ENCODE peak calls at places on chromosomes 4 and X, in nine cellular contexts. One of them, this sample, is unnamed.

GRCh38 chr4:152585036-152585439 is 49.1 kb upstream of the FBXW7 start:
- DNase-seq in endodermal cell: no peak
- DNase-seq in naive thymus-derived CD4-positive, alpha-beta T cell: peak; percentile 14
- DNase-seq in CD8-positive, alpha-beta memory T cell: no peak
- DNase-seq in colonic mucosa: no peak
- DNase-seq in NT2/D1: no peak
- DNase-seq in breast epithelium: no peak
- DNase-seq in H9: no peak
- DNase-seq in IMR-90: peak; percentile 20
- DNase-seq in this sample: no peak

GRCh38 chr4:38684951-38685350 is 21.0 kb downstream of the KLF3 start:
- DNase-seq in breast epithelium: no peak
- DNase-seq in NT2/D1: no peak
- DNase-seq in naive thymus-derived CD4-positive, alpha-beta T cell: no peak
- DNase-seq in IMR-90: no peak
- DNase-seq in endodermal cell: no peak
- DNase-seq in H9: no peak
- DNase-seq in CD8-positive, alpha-beta memory T cell: no peak
- DNase-seq in colonic mucosa: no peak
- DNase-seq in this sample: no peak

GRCh38 chr4:155085843-155086530 is 122.4 kb upstream of the NPY2R start:
- DNase-seq in IMR-90: peak; percentile 3
- DNase-seq in breast epithelium: no peak
- DNase-seq in naive thymus-derived CD4-positive, alpha-beta T cell: no peak
- DNase-seq in NT2/D1: no peak
- DNase-seq in CD8-positive, alpha-beta memory T cell: no peak
- DNase-seq in endodermal cell: no peak
- DNase-seq in colonic mucosa: no peak
- DNase-seq in H9: no peak
- DNase-seq in this sample: peak; percentile 35

GRCh38 chr4:119026662-119027444 is 108.8 kb upstream of the MYOZ2 start:
- DNase-seq in IMR-90: no peak
- DNase-seq in breast epithelium: no peak
- DNase-seq in endodermal cell: peak; percentile 63
- DNase-seq in naive thymus-derived CD4-positive, alpha-beta T cell: no peak
- DNase-seq in CD8-positive, alpha-beta memory T cell: no peak
- DNase-seq in colonic mucosa: no peak
- DNase-seq in H9: peak; percentile 38
- DNase-seq in NT2/D1: no peak
- DNase-seq in this sample: no peak

GRCh38 chr4:15027921-15028435 is 25.7 kb downstream of the CPEB2 start:
- DNase-seq in colonic mucosa: no peak
- DNase-seq in CD8-positive, alpha-beta memory T cell: no peak
- DNase-seq in breast epithelium: no peak
- DNase-seq in naive thymus-derived CD4-positive, alpha-beta T cell: no peak
- DNase-seq in H9: no peak
- DNase-seq in IMR-90: no peak
- DNase-seq in endodermal cell: no peak
- DNase-seq in NT2/D1: no peak
- DNase-seq in this sample: peak; percentile 62

GRCh38 chrX:40179333-40179732 is 81.6 kb upstream of the BCOR start:
- DNase-seq in CD8-positive, alpha-beta memory T cell: no peak
- DNase-seq in IMR-90: no peak
- DNase-seq in endodermal cell: no peak
- DNase-seq in breast epithelium: no peak
- DNase-seq in H9: no peak
- DNase-seq in NT2/D1: no peak
- DNase-seq in colonic mucosa: no peak
- DNase-seq in naive thymus-derived CD4-positive, alpha-beta T cell: no peak
- DNase-seq in this sample: no peak

GRCh38 chrX:55524487-55524886 is 34.8 kb upstream of the USP51 start:
- DNase-seq in NT2/D1: no peak
- DNase-seq in IMR-90: peak; percentile 3
- DNase-seq in breast epithelium: no peak
- DNase-seq in naive thymus-derived CD4-positive, alpha-beta T cell: no peak
- DNase-seq in endodermal cell: no peak
- DNase-seq in H9: no peak
- DNase-seq in colonic mucosa: no peak
- DNase-seq in CD8-positive, alpha-beta memory T cell: no peak
- DNase-seq in this sample: no peak

GRCh38 chr4:52095374-52095773 is 44.3 kb downstream of the SPATA18 start:
- DNase-seq in breast epithelium: no peak
- DNase-seq in NT2/D1: no peak
- DNase-seq in naive thymus-derived CD4-positive, alpha-beta T cell: no peak
- DNase-seq in IMR-90: no peak
- DNase-seq in endodermal cell: no peak
- DNase-seq in CD8-positive, alpha-beta memory T cell: no peak
- DNase-seq in colonic mucosa: no peak
- DNase-seq in H9: no peak
- DNase-seq in this sample: no peak

GRCh38 chrX:41472231-41472815 is 25.2 kb downstream of the NYX start:
- DNase-seq in NT2/D1: no peak
- DNase-seq in breast epithelium: no peak
- DNase-seq in naive thymus-derived CD4-positive, alpha-beta T cell: no peak
- DNase-seq in H9: peak; percentile 68
- DNase-seq in CD8-positive, alpha-beta memory T cell: no peak
- DNase-seq in IMR-90: no peak
- DNase-seq in endodermal cell: peak; percentile 71
- DNase-seq in colonic mucosa: no peak
- DNase-seq in this sample: no peak

GRCh38 chr4:18227880-18228279 is 206.3 kb upstream of the LCORL start:
- DNase-seq in breast epithelium: no peak
- DNase-seq in H9: no peak
- DNase-seq in NT2/D1: no peak
- DNase-seq in IMR-90: no peak
- DNase-seq in naive thymus-derived CD4-positive, alpha-beta T cell: no peak
- DNase-seq in colonic mucosa: no peak
- DNase-seq in CD8-positive, alpha-beta memory T cell: no peak
- DNase-seq in endodermal cell: no peak
- DNase-seq in this sample: no peak

GRCh38 chrX:40778861-40779575 is 43.7 kb upstream of the MED14 start:
- DNase-seq in IMR-90: peak; percentile 72
- DNase-seq in breast epithelium: no peak
- DNase-seq in NT2/D1: no peak
- DNase-seq in colonic mucosa: no peak
- DNase-seq in CD8-positive, alpha-beta memory T cell: no peak
- DNase-seq in H9: no peak
- DNase-seq in naive thymus-derived CD4-positive, alpha-beta T cell: no peak
- DNase-seq in endodermal cell: no peak
- DNase-seq in this sample: peak; percentile 6

GRCh38 chrX:27307546-27307945 is 155.6 kb downstream of the PPP4R3C start:
- DNase-seq in breast epithelium: no peak
- DNase-seq in IMR-90: no peak
- DNase-seq in colonic mucosa: no peak
- DNase-seq in NT2/D1: no peak
- DNase-seq in naive thymus-derived CD4-positive, alpha-beta T cell: no peak
- DNase-seq in CD8-positive, alpha-beta memory T cell: no peak
- DNase-seq in H9: no peak
- DNase-seq in endodermal cell: no peak
- DNase-seq in this sample: no peak

GRCh38 chrX:39309721-39310152 is 508.5 kb downstream of the MID1IP1 start:
- DNase-seq in breast epithelium: no peak
- DNase-seq in colonic mucosa: no peak
- DNase-seq in naive thymus-derived CD4-positive, alpha-beta T cell: peak; percentile 72
- DNase-seq in IMR-90: no peak
- DNase-seq in H9: no peak
- DNase-seq in NT2/D1: no peak
- DNase-seq in endodermal cell: no peak
- DNase-seq in CD8-positive, alpha-beta memory T cell: peak; percentile 42
- DNase-seq in this sample: no peak

GRCh38 chrX:97743014-97743413 is 859.3 kb downstream of the RPA4 start:
- DNase-seq in naive thymus-derived CD4-positive, alpha-beta T cell: no peak
- DNase-seq in colonic mucosa: peak; percentile 21
- DNase-seq in CD8-positive, alpha-beta memory T cell: no peak
- DNase-seq in NT2/D1: no peak
- DNase-seq in endodermal cell: peak; percentile 55
- DNase-seq in IMR-90: no peak
- DNase-seq in H9: no peak
- DNase-seq in breast epithelium: no peak
- DNase-seq in this sample: no peak

GRCh38 chrX:78098108-78098507 is 5.9 kb upstream of the PGK1 start:
- DNase-seq in endodermal cell: no peak
- DNase-seq in naive thymus-derived CD4-positive, alpha-beta T cell: no peak
- DNase-seq in CD8-positive, alpha-beta memory T cell: no peak
- DNase-seq in H9: no peak
- DNase-seq in colonic mucosa: no peak
- DNase-seq in breast epithelium: no peak
- DNase-seq in IMR-90: no peak
- DNase-seq in NT2/D1: no peak
- DNase-seq in this sample: no peak

GRCh38 chrX:31228415-31228832 is 156.6 kb upstream of the FTHL17 start:
- DNase-seq in endodermal cell: no peak
- DNase-seq in CD8-positive, alpha-beta memory T cell: no peak
- DNase-seq in H9: no peak
- DNase-seq in IMR-90: peak; percentile 85
- DNase-seq in NT2/D1: no peak
- DNase-seq in colonic mucosa: no peak
- DNase-seq in naive thymus-derived CD4-positive, alpha-beta T cell: no peak
- DNase-seq in breast epithelium: no peak
- DNase-seq in this sample: peak; percentile 27

GRCh38 chrX:142134533-142134932 is 70.6 kb downstream of the MAGEC2 start:
- DNase-seq in breast epithelium: no peak
- DNase-seq in endodermal cell: no peak
- DNase-seq in colonic mucosa: no peak
- DNase-seq in IMR-90: no peak
- DNase-seq in H9: no peak
- DNase-seq in CD8-positive, alpha-beta memory T cell: no peak
- DNase-seq in NT2/D1: no peak
- DNase-seq in naive thymus-derived CD4-positive, alpha-beta T cell: no peak
- DNase-seq in this sample: no peak

GRCh38 chr4:133148690-133149363 is at the start of gene PCDH10:
- DNase-seq in NT2/D1: no peak
- DNase-seq in breast epithelium: peak; percentile 83
- DNase-seq in CD8-positive, alpha-beta memory T cell: no peak
- DNase-seq in H9: peak; percentile 97
- DNase-seq in IMR-90: peak; percentile 87
- DNase-seq in endodermal cell: peak; percentile 99
- DNase-seq in naive thymus-derived CD4-positive, alpha-beta T cell: no peak
- DNase-seq in colonic mucosa: peak; percentile 73
- DNase-seq in this sample: peak; percentile 99

GRCh38 chr4:55116450-55116849 is 8.9 kb downstream of the KDR start:
- DNase-seq in IMR-90: no peak
- DNase-seq in H9: no peak
- DNase-seq in breast epithelium: no peak
- DNase-seq in NT2/D1: no peak
- DNase-seq in CD8-positive, alpha-beta memory T cell: no peak
- DNase-seq in colonic mucosa: no peak
- DNase-seq in endodermal cell: peak; percentile 51
- DNase-seq in naive thymus-derived CD4-positive, alpha-beta T cell: no peak
- DNase-seq in this sample: no peak

GRCh38 chrX:49977319-49978090 is 55.1 kb downstream of the CLCN5 start:
- DNase-seq in colonic mucosa: no peak
- DNase-seq in breast epithelium: no peak
- DNase-seq in endodermal cell: no peak
- DNase-seq in H9: no peak
- DNase-seq in NT2/D1: no peak
- DNase-seq in CD8-positive, alpha-beta memory T cell: no peak
- DNase-seq in naive thymus-derived CD4-positive, alpha-beta T cell: no peak
- DNase-seq in IMR-90: no peak
- DNase-seq in this sample: no peak

GRCh38 chrX:44036336-44036735 is 63.1 kb upstream of the NDP start:
- DNase-seq in naive thymus-derived CD4-positive, alpha-beta T cell: no peak
- DNase-seq in breast epithelium: no peak
- DNase-seq in IMR-90: peak; percentile 55
- DNase-seq in endodermal cell: no peak
- DNase-seq in NT2/D1: no peak
- DNase-seq in CD8-positive, alpha-beta memory T cell: no peak
- DNase-seq in H9: no peak
- DNase-seq in colonic mucosa: no peak
- DNase-seq in this sample: peak; percentile 53

GRCh38 chr4:143085224-143085623 is 99.5 kb upstream of the USP38 start:
- DNase-seq in IMR-90: peak; percentile 8
- DNase-seq in CD8-positive, alpha-beta memory T cell: no peak
- DNase-seq in breast epithelium: no peak
- DNase-seq in colonic mucosa: no peak
- DNase-seq in endodermal cell: no peak
- DNase-seq in NT2/D1: no peak
- DNase-seq in H9: no peak
- DNase-seq in naive thymus-derived CD4-positive, alpha-beta T cell: no peak
- DNase-seq in this sample: peak; percentile 75

GRCh38 chr4:73839715-73840114 is 3.2 kb downstream of the CXCL6 start:
- DNase-seq in endodermal cell: no peak
- DNase-seq in IMR-90: no peak
- DNase-seq in H9: no peak
- DNase-seq in breast epithelium: no peak
- DNase-seq in NT2/D1: no peak
- DNase-seq in colonic mucosa: no peak
- DNase-seq in CD8-positive, alpha-beta memory T cell: no peak
- DNase-seq in naive thymus-derived CD4-positive, alpha-beta T cell: no peak
- DNase-seq in this sample: no peak
- H3K4me1 ChIP-seq in endodermal cell: no peaks in the 10 kb centered on the region
- H3K4me1 ChIP-seq in IMR-90: peaks cover 2% of the 10 kb centered on the region
- H3K4me1 ChIP-seq in H9: no peaks in the 10 kb centered on the region
- H3K4me1 ChIP-seq in breast epithelium: no peaks in the 10 kb centered on the region
- H3K4me1 ChIP-seq in NT2/D1: no peaks in the 10 kb centered on the region
- H3K4me1 ChIP-seq in colonic mucosa: no peaks in the 10 kb centered on the region
- H3K4me1 ChIP-seq in CD8-positive, alpha-beta memory T cell: no peaks in the 10 kb centered on the region
- H3K4me1 ChIP-seq in naive thymus-derived CD4-positive, alpha-beta T cell: no peaks in the 10 kb centered on the region
- H3K4me1 ChIP-seq in this sample: peaks cover 23% of the 10 kb centered on the region

GRCh38 chr4:110616162-110617062 is 6.5 kb downstream of the PITX2 start:
- DNase-seq in H9: no peak
- DNase-seq in NT2/D1: no peak
- DNase-seq in IMR-90: no peak
- DNase-seq in CD8-positive, alpha-beta memory T cell: no peak
- DNase-seq in naive thymus-derived CD4-positive, alpha-beta T cell: no peak
- DNase-seq in breast epithelium: no peak
- DNase-seq in endodermal cell: peak; percentile 79
- DNase-seq in colonic mucosa: no peak
- DNase-seq in this sample: no peak
- H3K27me3 ChIP-seq in H9: peaks cover 84% of the 10 kb centered on the region
- H3K27me3 ChIP-seq in NT2/D1: peaks cover 100% of the 10 kb centered on the region
- H3K27me3 ChIP-seq in IMR-90: peaks cover 81% of the 10 kb centered on the region
- H3K27me3 ChIP-seq in CD8-positive, alpha-beta memory T cell: peaks cover 84% of the 10 kb centered on the region
- H3K27me3 ChIP-seq in naive thymus-derived CD4-positive, alpha-beta T cell: peaks cover 43% of the 10 kb centered on the region
- H3K27me3 ChIP-seq in breast epithelium: peaks cover 98% of the 10 kb centered on the region
- H3K27me3 ChIP-seq in endodermal cell: no peaks in the 10 kb centered on the region
- H3K27me3 ChIP-seq in colonic mucosa: peaks cover 99% of the 10 kb centered on the region
- H3K27me3 ChIP-seq in this sample: peaks cover 17% of the 10 kb centered on the region

GRCh38 chr4:41216294-41217019 is 2.1 kb upstream of the APBB2 start:
- DNase-seq in NT2/D1: peak; percentile 44
- DNase-seq in breast epithelium: peak; percentile 57
- DNase-seq in endodermal cell: peak; percentile 97
- DNase-seq in IMR-90: peak; percentile 57
- DNase-seq in naive thymus-derived CD4-positive, alpha-beta T cell: peak; percentile 36
- DNase-seq in CD8-positive, alpha-beta memory T cell: no peak
- DNase-seq in colonic mucosa: peak; percentile 83
- DNase-seq in H9: peak; percentile 93
- DNase-seq in this sample: peak; percentile 85
- H3K4me1 ChIP-seq in NT2/D1: no peaks in the 10 kb centered on the region
- H3K4me1 ChIP-seq in breast epithelium: no peaks in the 10 kb centered on the region
- H3K4me1 ChIP-seq in endodermal cell: peaks cover 3% of the 10 kb centered on the region
- H3K4me1 ChIP-seq in IMR-90: peaks cover 2% of the 10 kb centered on the region
- H3K4me1 ChIP-seq in naive thymus-derived CD4-positive, alpha-beta T cell: peaks cover 3% of the 10 kb centered on the region
- H3K4me1 ChIP-seq in CD8-positive, alpha-beta memory T cell: no peaks in the 10 kb centered on the region
- H3K4me1 ChIP-seq in colonic mucosa: peaks cover 4% of the 10 kb centered on the region
- H3K4me1 ChIP-seq in H9: peaks cover 6% of the 10 kb centered on the region
- H3K4me1 ChIP-seq in this sample: peaks cover 33% of the 10 kb centered on the region

DNA sequence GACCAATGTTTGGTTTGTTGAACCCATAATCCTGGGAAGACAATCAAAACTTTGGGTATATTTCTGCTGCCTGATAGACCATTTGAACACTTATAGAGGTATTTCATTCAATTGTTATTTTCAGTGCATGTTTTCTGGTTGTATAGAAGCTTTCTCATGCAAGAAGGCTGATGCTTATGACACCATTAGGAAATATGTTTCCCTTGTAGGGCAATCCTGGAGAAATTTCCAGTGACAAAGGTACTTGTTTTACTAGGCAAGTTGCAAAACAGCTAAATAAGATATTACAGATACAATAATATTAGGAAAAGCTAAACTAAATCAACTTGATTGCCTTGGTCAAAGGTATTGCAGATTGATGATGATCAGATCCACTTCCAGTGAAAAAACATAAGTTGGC is 32.8 kb upstream of the FGF2 start:
- DNase-seq in H9: no peak
- DNase-seq in breast epithelium: no peak
- DNase-seq in endodermal cell: no peak
- DNase-seq in IMR-90: no peak
- DNase-seq in naive thymus-derived CD4-positive, alpha-beta T cell: no peak
- DNase-seq in NT2/D1: no peak
- DNase-seq in colonic mucosa: no peak
- DNase-seq in CD8-positive, alpha-beta memory T cell: no peak
- DNase-seq in this sample: peak; percentile 47
- H3K27me3 ChIP-seq in H9: no peaks in the 10 kb centered on the region
- H3K27me3 ChIP-seq in breast epithelium: no peaks in the 10 kb centered on the region
- H3K27me3 ChIP-seq in endodermal cell: no peaks in the 10 kb centered on the region
- H3K27me3 ChIP-seq in IMR-90: no peaks in the 10 kb centered on the region
- H3K27me3 ChIP-seq in naive thymus-derived CD4-positive, alpha-beta T cell: no peaks in the 10 kb centered on the region
- H3K27me3 ChIP-seq in NT2/D1: no peaks in the 10 kb centered on the region
- H3K27me3 ChIP-seq in colonic mucosa: no peaks in the 10 kb centered on the region
- H3K27me3 ChIP-seq in CD8-positive, alpha-beta memory T cell: no peaks in the 10 kb centered on the region
- H3K27me3 ChIP-seq in this sample: no peaks in the 10 kb centered on the region

This sample was measured in adipocyte.